ENCODE peak calls at places on chromosome 18, in six cellular contexts. B is breast epithelium, W is transverse colon, G is A549, V is IMR-90, Q is adrenal gland. D is an unnamed sample.
A peak's percentile ranks its signal among the peaks of the same experiment; 100 is the strongest.

GRCh38 chr18:52287151-52287550 is 52.8 kb upstream of the DCC start:
- DNase-seq in B (no peak), W (no peak), G (no peak), V (no peak), Q (no peak), D (no peak)

GRCh38 chr18:79517322-79517721 is 121.6 kb downstream of the NFATC1 start:
- DNase-seq in B (peak; percentile 17), W (no peak), G (no peak), V (no peak), Q (peak; percentile 43), D (no peak)

GRCh38 chr18:80037869-80038630 is 3.8 kb downstream of the RBFA start:
- DNase-seq in B (no peak), W (no peak), G (no peak), V (no peak), Q (no peak), D (no peak)

GRCh38 chr18:9096698-9097097 is 5.8 kb upstream of the NDUFV2 start:
- DNase-seq in B (no peak), W (no peak), G (no peak), V (no peak), Q (no peak), D (no peak)

GRCh38 chr18:59311631-59312030 is 6.8 kb downstream of the CPLX4 start:
- DNase-seq in B (no peak), W (no peak), G (no peak), V (peak; percentile 27), Q (no peak), D (no peak)

GRCh38 chr18:21599585-21600525 is 649 bp downstream of the ESCO1 start:
- DNase-seq in B (peak; percentile 62), W (peak; percentile 73), G (no peak), V (peak; percentile 9), Q (no peak), D (no peak)

GRCh38 chr18:61333271-61333745 is at the start of gene CDH20:
- DNase-seq in B (no peak), W (no peak), G (no peak), V (no peak), Q (no peak), D (no peak)

GRCh38 chr18:36917907-36918306 is 89.0 kb downstream of the KIAA1328 start:
- DNase-seq in B (no peak), W (no peak), G (no peak), V (no peak), Q (no peak), D (no peak)

GRCh38 chr18:63879684-63880083 is 7.8 kb upstream of the SERPINB2 start:
- DNase-seq in B (no peak), W (no peak), G (no peak), V (peak; percentile 62), Q (no peak), D (no peak)

GRCh38 chr18:80227472-80227871 is 19.8 kb downstream of the PARD6G start:
- DNase-seq in B (no peak), W (no peak), G (no peak), V (no peak), Q (no peak), D (no peak)

GRCh38 chr18:61876899-61877298 is 15.9 kb downstream of the RNF152 start:
- DNase-seq in B (no peak), W (no peak), G (no peak), V (no peak), Q (no peak), D (no peak)

GRCh38 chr18:79770826-79771225 is 26.9 kb upstream of the KCNG2 start:
- DNase-seq in B (no peak), W (peak; percentile 8), G (no peak), V (no peak), Q (no peak), D (no peak)

GRCh38 chr18:4510709-4511108 is 55.6 kb upstream of the DLGAP1 start:
- DNase-seq in B (no peak), W (no peak), G (peak; percentile 1), V (no peak), Q (no peak), D (no peak)

GRCh38 chr18:75210274-75211001 is at the start of gene TSHZ1:
- DNase-seq in B (no peak), W (peak; percentile 80), G (peak; percentile 76), V (peak; percentile 88), Q (peak; percentile 86), D (no peak)

GRCh38 chr18:11767935-11768334 is 78.9 kb downstream of the GNAL start:
- DNase-seq in B (no peak), W (no peak), G (no peak), V (no peak), Q (no peak), D (no peak)

GRCh38 chr18:45976581-45977373 is 9.6 kb upstream of the EPG5 start:
- DNase-seq in B (no peak), W (no peak), G (no peak), V (no peak), Q (no peak), D (no peak)

GRCh38 chr18:53745228-53745967 is 479.1 kb downstream of the MBD2 start:
- DNase-seq in B (no peak), W (no peak), G (peak; percentile 5), V (no peak), Q (no peak), D (no peak)

GRCh38 chr18:61870151-61870550 is 22.7 kb downstream of the RNF152 start:
- DNase-seq in B (no peak), W (no peak), G (no peak), V (peak; percentile 92), Q (no peak), D (no peak)

GRCh38 chr18:29140590-29140989 is 963.7 kb upstream of the CDH2 start:
- DNase-seq in B (no peak), W (no peak), G (no peak), V (no peak), Q (no peak), D (no peak)

GRCh38 chr18:31658670-31659573 is 25.5 kb downstream of the B4GALT6 start:
- DNase-seq in B (no peak), W (no peak), G (no peak), V (no peak), Q (no peak), D (no peak)
- TF ChIP-seq POLR2A in B (no peak), W (no peak), G (no peak), V (no peak), Q (no peak), D (no peak)

GRCh38 chr18:51029694-51030536 is at the start of gene SMAD4:
- DNase-seq in B (peak; percentile 97), W (peak; percentile 98), G (peak; percentile 94), V (peak; percentile 94), Q (peak; percentile 99), D (peak; percentile 95)

GRCh38 chr18:51032193-51032592 is 2.2 kb downstream of the SMAD4 start:
- DNase-seq in B (no peak), W (no peak), G (no peak), V (no peak), Q (no peak), D (no peak)

GRCh38 chr18:51028201-51028805 is 1.7 kb upstream of the SMAD4 start:
- DNase-seq in B (no peak), W (peak; percentile 49), G (peak; percentile 24), V (peak; percentile 50), Q (no peak), D (no peak)

GRCh38 chr18:51029378-51029693 is 677 bp upstream of the SMAD4 start:
- DNase-seq in B (no peak), W (no peak), G (no peak), V (peak; percentile 64), Q (no peak), D (no peak)

DNA sequence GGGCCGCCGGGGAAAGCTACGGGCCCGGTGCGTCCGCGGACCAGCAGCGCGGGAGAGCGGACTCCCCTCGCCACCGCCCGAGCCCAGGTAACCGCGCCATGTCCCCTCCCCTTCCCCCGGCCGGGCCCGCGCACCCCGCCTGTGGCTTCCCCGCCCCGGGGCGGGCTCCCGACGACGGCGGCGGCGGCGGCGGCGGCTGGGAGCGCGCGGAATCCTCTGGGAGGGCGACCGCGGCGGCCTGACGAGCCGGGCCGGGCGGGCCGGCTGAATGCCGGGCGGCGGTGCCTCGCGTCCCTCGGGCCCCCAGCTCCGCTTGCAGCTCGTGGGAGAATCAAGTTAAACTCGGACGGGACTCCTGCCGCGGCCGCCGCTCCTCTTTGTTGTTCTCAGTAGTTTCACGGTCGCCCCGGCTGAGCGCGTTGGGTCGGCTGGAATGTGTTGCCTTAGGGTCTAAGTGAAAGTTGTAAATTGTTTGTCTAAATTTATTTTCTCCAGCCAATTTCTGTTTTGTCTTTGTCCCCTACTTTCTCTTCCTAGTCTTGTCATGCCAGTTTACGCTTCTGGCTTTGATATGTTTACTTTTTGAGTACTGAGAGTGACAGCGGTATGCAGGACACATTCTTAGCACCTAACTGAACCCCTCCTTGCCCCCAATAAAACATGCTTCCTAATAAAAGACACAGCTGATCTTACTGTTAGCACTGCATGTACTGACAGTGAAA is 685 bp downstream of the SMAD4 start:
- DNase-seq in B (peak; percentile 61), W (peak; percentile 81), G (peak; percentile 45), V (peak; percentile 26), Q (peak; percentile 79), D (peak; percentile 43)
- TF ChIP-seq POLR2A in B (no peak), W (no peak), G (no peak), V (no peak), Q (no peak), D (no peak)

GRCh38 chr18:3448845-3449701 is 899 bp upstream of the TGIF1 start:
- DNase-seq in B (peak; percentile 91), W (peak; percentile 83), G (peak; percentile 86), V (peak; percentile 90), Q (peak; percentile 91), D (peak; percentile 83)
- TF ChIP-seq POLR2A in B (peak; percentile 90), W (peak; percentile 91), G (peak; percentile 47), V (peak; percentile 96), Q (peak; percentile 62), D (peak; percentile 89)

GRCh38 chr18:13026583-13027270 is 35.6 kb downstream of the CEP192 start:
- DNase-seq in B (no peak), W (no peak), G (no peak), V (peak; percentile 53), Q (no peak), D (no peak)

GRCh38 chr18:13019301-13019700 is 28.1 kb downstream of the CEP192 start:
- DNase-seq in B (no peak), W (no peak), G (no peak), V (peak; percentile 49), Q (no peak), D (no peak)

GRCh38 chr18:13028869-13029268 is 37.7 kb downstream of the CEP192 start:
- DNase-seq in B (no peak), W (no peak), G (no peak), V (no peak), Q (no peak), D (no peak)

GRCh38 chr18:13022644-13023043 is 31.5 kb downstream of the CEP192 start:
- DNase-seq in B (no peak), W (no peak), G (no peak), V (no peak), Q (no peak), D (no peak)

GRCh38 chr18:13025233-13025632 is 34.1 kb downstream of the CEP192 start:
- DNase-seq in B (no peak), W (no peak), G (no peak), V (no peak), Q (no peak), D (no peak)
- TF ChIP-seq POLR2A in B (no peak), W (no peak), G (no peak), V (no peak), Q (no peak), D (no peak)

D was measured in tibial nerve.